ENCODE peak calls at places on chromosomes 4 and X, in four cellular contexts. F is nephron progenitor cell; L is HFFc6; K is stimulated activated CD4-positive, alpha-beta T cell treated with anti-CD3 and anti-CD28 coated beads, TNF-alpha, amount 100 ng/mL, for 48 hours. Y is an unnamed sample.

GRCh38 chr4:104449537-104449936 is 45.2 kb downstream of the CXXC4 start:
- DNase-seq in L (no peak), F (no peak), K (no peak), Y (no peak)

GRCh38 chrX:129577473-129577872 is 37.4 kb downstream of the OCRL start:
- DNase-seq in L (peak; percentile 81), F (no peak), K (no peak), Y (peak; percentile 18)

GRCh38 chr4:2324891-2325290 is 63.0 kb upstream of the MXD4 start:
- DNase-seq in L (no peak), F (no peak), K (no peak), Y (no peak)

GRCh38 chr4:7313361-7313811 is 121.0 kb downstream of the SORCS2 start:
- DNase-seq in F (no peak), L (no peak), K (no peak), Y (no peak)

GRCh38 chr4:2927016-2927695 is 36.0 kb downstream of the NOP14 start:
- DNase-seq in L (no peak), F (no peak), K (no peak), Y (no peak)

GRCh38 chr4:174437324-174437723 is 85.0 kb downstream of the HPGD start:
- DNase-seq in F (no peak), L (no peak), K (no peak), Y (peak; percentile 37)

GRCh38 chrX:46922601-46923000 is 10.4 kb downstream of the JADE3 start:
- DNase-seq in L (no peak), F (no peak), K (no peak), Y (no peak)

GRCh38 chrX:15438332-15438731 is 54.1 kb upstream of the VEGFD start:
- DNase-seq in L (no peak), F (no peak), K (no peak), Y (no peak)

GRCh38 chr4:33837043-33837442 is 2407.3 kb downstream of the ARAP2 start:
- DNase-seq in L (peak; percentile 80), K (no peak), F (no peak), Y (peak; percentile 87)

GRCh38 chr4:108885211-108885610 is 122.4 kb upstream of the ETNPPL start:
- DNase-seq in K (no peak), L (peak; percentile 42), F (no peak), Y (no peak)

GRCh38 chr4:1337376-1337831 is 9.6 kb upstream of the UVSSA start:
- DNase-seq in K (peak; percentile 45), F (no peak), L (peak; percentile 63), Y (peak; percentile 80)

GRCh38 chr4:87196927-87197326 is 23.5 kb downstream of the KLHL8 start:
- DNase-seq in K (no peak), F (no peak), L (no peak), Y (no peak)

GRCh38 chr4:46894841-46895240 is 14.2 kb downstream of the COX7B2 start:
- DNase-seq in F (no peak), L (no peak), K (no peak), Y (no peak)

GRCh38 chrX:154123241-154124219 is 20.5 kb upstream of the OPN1LW start:
- DNase-seq in K (no peak), F (no peak), L (no peak), Y (no peak)

GRCh38 chr4:4479366-4479765 is 62.5 kb downstream of the STX18 start:
- DNase-seq in L (no peak), F (no peak), K (no peak), Y (no peak)

GRCh38 chrX:65674351-65674893 is 7.0 kb downstream of the MSN start:
- DNase-seq in L (no peak), F (no peak), K (no peak), Y (no peak)

GRCh38 chr4:39134674-39135073 is 47.7 kb upstream of the WDR19 start:
- DNase-seq in F (no peak), L (no peak), K (no peak), Y (no peak)

GRCh38 chrX:134020910-134021309 is 35.5 kb upstream of the GPC3 start:
- DNase-seq in L (no peak), K (no peak), F (no peak), Y (no peak)

GRCh38 chr4:140281828-140282227 is 91.6 kb upstream of the SCOC start:
- DNase-seq in L (peak; percentile 8), F (no peak), K (no peak), Y (no peak)

GRCh38 chrX:124699876-124700275 is 353.5 kb downstream of the SH2D1A start:
- DNase-seq in K (no peak), F (no peak), L (no peak), Y (no peak)

GRCh38 chr4:87087015-87087920 is 133.2 kb downstream of the KLHL8 start:
- DNase-seq in F (no peak), L (peak; percentile 32), K (no peak), Y (no peak)

GRCh38 chr4:92100980-92101379 is 202.8 kb upstream of the GRID2 start:
- DNase-seq in K (no peak), F (no peak), L (no peak), Y (no peak)